ENCODE peak calls at places on chromosomes 3 and 15, in four cellular contexts. B, Z, C and D are unnamed samples.

GRCh38 chr3:140529096-140529495 is 148.8 kb upstream of the TRIM42 start:
- DNase-seq in B (peak), Z (peak), C (peak), D (no peak)

GRCh38 chr3:128408693-128409620 is 57.7 kb downstream of the DNAJB8 start:
- DNase-seq in B (no peak), Z (no peak), C (no peak), D (no peak)

GRCh38 chr3:141373232-141373631 is 4.9 kb downstream of the ZBTB38 start:
- DNase-seq in B (no peak), Z (no peak), C (no peak), D (no peak)

GRCh38 chr3:14680115-14680514 is 5.2 kb downstream of the C3orf20 start:
- DNase-seq in B (no peak), Z (no peak), C (no peak), D (no peak)

GRCh38 chr15:73573572-73573971 is 59.6 kb downstream of the NPTN start:
- DNase-seq in B (no peak), Z (no peak), C (no peak), D (peak)

GRCh38 chr3:71791634-71792033 is 6.7 kb upstream of the PROK2 start:
- DNase-seq in B (no peak), Z (no peak), C (peak), D (no peak)

GRCh38 chr15:57703387-57703786 is 3.1 kb upstream of the POLR2M start:
- DNase-seq in B (no peak), Z (no peak), C (no peak), D (no peak)

GRCh38 chr15:43541785-43542184 is 24.4 kb downstream of the MAP1A start:
- DNase-seq in B (no peak), Z (no peak), C (no peak), D (no peak)

GRCh38 chr3:150158974-150159625 is 188.4 kb upstream of the PFN2 start:
- DNase-seq in B (no peak), Z (no peak), C (peak), D (no peak)

GRCh38 chr3:134317106-134317947 is 56.9 kb downstream of the AMOTL2 start:
- DNase-seq in B (no peak), Z (peak), C (no peak), D (peak)

GRCh38 chr3:150319900-150320299 is 88.2 kb upstream of the TSC22D2 start:
- DNase-seq in B (peak), Z (peak), C (no peak), D (no peak)

GRCh38 chr15:70212288-70212962 is 114.7 kb upstream of the TLE3 start:
- DNase-seq in B (no peak), Z (no peak), C (no peak), D (no peak)

GRCh38 chr3:100073555-100074307 is 40.6 kb downstream of the FILIP1L start:
- DNase-seq in B (no peak), Z (no peak), C (no peak), D (no peak)

GRCh38 chr3:188890572-188891270 is 281.1 kb upstream of the TPRG1 start:
- DNase-seq in B (no peak), Z (no peak), C (no peak), D (no peak)

GRCh38 chr15:45891766-45892165 is 256.9 kb downstream of the SQOR start:
- DNase-seq in B (no peak), Z (no peak), C (no peak), D (no peak)

GRCh38 chr3:53842436-53843194 is 3.6 kb downstream of the CHDH start:
- DNase-seq in B (no peak), Z (peak), C (no peak), D (no peak)

GRCh38 chr15:100704281-100705055 is 102.1 kb downstream of the ASB7 start:
- DNase-seq in B (peak), Z (no peak), C (no peak), D (peak)

GRCh38 chr3:62586356-62586755 is 213.0 kb upstream of the FEZF2 start:
- DNase-seq in B (no peak), Z (no peak), C (no peak), D (no peak)

GRCh38 chr3:44649709-44650108 is 1.2 kb downstream of the ZNF35 start:
- DNase-seq in B (no peak), Z (no peak), C (no peak), D (no peak)

GRCh38 chr15:28913171-28913765 is 27.5 kb downstream of the APBA2 start:
- DNase-seq in B (no peak), Z (peak), C (no peak), D (no peak)

GRCh38 chr3:87996845-87997244 is 62.0 kb downstream of the CGGBP1 start:
- DNase-seq in B (no peak), Z (no peak), C (no peak), D (no peak)

GRCh38 chr15:51759557-51760070 is 8.2 kb downstream of the TMOD2 start:
- DNase-seq in B (no peak), Z (no peak), C (no peak), D (no peak)

GRCh38 chr15:84702961-84703482 is 12.9 kb downstream of the SEC11A start:
- DNase-seq in B (no peak), Z (no peak), C (no peak), D (no peak)

GRCh38 chr3:66497982-66498671 is 2.7 kb downstream of the LRIG1 start:
- DNase-seq in B (no peak), Z (no peak), C (no peak), D (no peak)

GRCh38 chr15:78840661-78841060 is 29.4 kb upstream of the ADAMTS7 start:
- DNase-seq in B (no peak), Z (no peak), C (no peak), D (no peak)

GRCh38 chr15:58529041-58529440 is 97.2 kb downstream of the LIPC start:
- DNase-seq in B (no peak), Z (no peak), C (no peak), D (no peak)

GRCh38 chr3:11145888-11146287 is 8.4 kb upstream of the HRH1 start:
- DNase-seq in B (peak), Z (peak), C (no peak), D (no peak)

GRCh38 chr15:77959094-77959879 is 118.2 kb downstream of the TBC1D2B start:
- DNase-seq in B (peak), Z (peak), C (peak), D (peak)

GRCh38 chr3:46205286-46205960 is 2.7 kb downstream of the CCR1 start:
- DNase-seq in B (no peak), Z (no peak), C (no peak), D (no peak)

GRCh38 chr15:31472636-31473383 is 146.2 kb downstream of the KLF13 start:
- DNase-seq in B (no peak), Z (no peak), C (no peak), D (peak)

GRCh38 chr15:68404056-68404798 is 27.7 kb downstream of the ITGA11 start:
- DNase-seq in B (no peak), Z (no peak), C (peak), D (no peak)

GRCh38 chr15:25417604-25418003 is 21.2 kb downstream of the UBE3A start:
- DNase-seq in B (no peak), Z (no peak), C (no peak), D (no peak)

GRCh38 chr3:139227165-139227564 is 116.7 kb upstream of the MRPS22 start:
- DNase-seq in B (no peak), Z (no peak), C (no peak), D (no peak)

GRCh38 chr3:120710359-120710758 is 28.3 kb upstream of the HGD start:
- DNase-seq in B (no peak), Z (no peak), C (no peak), D (no peak)

GRCh38 chr3:192943384-192943783 is 25.7 kb upstream of the MB21D2 start:
- DNase-seq in B (no peak), Z (no peak), C (peak), D (no peak)

GRCh38 chr15:63505842-63506222 is 1.4 kb downstream of the USP3 start:
- DNase-seq in B (no peak), Z (no peak), C (no peak), D (no peak)

GRCh38 chr15:63503739-63504246 is 600 bp upstream of the USP3 start:
- DNase-seq in B (no peak), Z (peak), C (no peak), D (no peak)

GRCh38 chr15:63504979-63505841 is 817 bp downstream of the USP3 start:
- DNase-seq in B (no peak), Z (peak), C (no peak), D (no peak)

GRCh38 chr15:63502843-63503738 is 1.3 kb upstream of the USP3 start:
- DNase-seq in B (peak), Z (peak), C (peak), D (peak)

DNA sequence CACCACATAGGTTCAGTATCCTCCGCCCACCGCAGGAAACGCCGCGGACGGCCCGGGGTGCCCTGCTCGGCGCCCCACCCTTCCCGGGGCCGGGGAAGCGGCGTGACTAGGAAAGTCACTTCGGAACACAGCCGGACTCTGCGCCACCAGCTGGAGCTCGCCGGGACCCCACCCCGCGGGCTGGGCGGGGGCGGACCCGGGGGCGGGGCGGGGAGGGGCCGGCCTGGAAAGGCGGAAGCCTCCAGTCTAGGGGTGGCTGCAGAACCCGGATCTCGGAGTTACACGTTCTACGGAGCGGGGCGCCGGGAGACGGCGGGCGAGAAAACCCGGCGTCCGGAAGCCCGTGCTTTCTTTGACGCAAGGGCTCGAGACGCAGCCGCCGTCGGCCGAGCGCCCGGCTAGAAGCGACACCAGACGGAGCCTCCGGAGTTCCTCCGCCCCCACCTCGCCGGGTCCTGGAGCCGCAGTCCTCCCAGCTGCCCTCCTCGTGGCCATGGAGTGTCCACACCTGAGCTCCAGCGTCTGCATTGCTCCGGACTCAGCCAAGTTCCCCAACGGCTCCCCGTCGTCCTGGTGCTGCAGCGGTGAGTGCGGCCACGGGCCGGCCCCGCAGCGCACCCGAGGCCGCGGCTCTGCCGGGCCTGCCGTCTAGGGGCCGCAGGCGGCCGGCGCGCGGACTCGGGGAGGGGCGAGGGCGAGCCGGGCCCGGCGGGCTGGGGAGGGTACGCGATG is at the start of gene USP3:
- DNase-seq in B (no peak), Z (peak), C (peak), D (peak)
- TF ChIP-seq POLR2A in B (peak), Z (peak), C (peak), D (peak)

GRCh38 chr3:50611464-50612233 is at the start of gene CISH:
- DNase-seq in B (peak), Z (peak), C (peak), D (peak)

GRCh38 chr3:50612234-50612972 is 829 bp upstream of the CISH start:
- DNase-seq in B (no peak), Z (no peak), C (no peak), D (no peak)

GRCh38 chr3:50610181-50610971 is 1.2 kb downstream of the CISH start:
- DNase-seq in B (no peak), Z (no peak), C (no peak), D (no peak)

GRCh38 chr3:50609743-50610085 is 1.9 kb downstream of the CISH start:
- DNase-seq in B (no peak), Z (no peak), C (no peak), D (no peak)

DNA sequence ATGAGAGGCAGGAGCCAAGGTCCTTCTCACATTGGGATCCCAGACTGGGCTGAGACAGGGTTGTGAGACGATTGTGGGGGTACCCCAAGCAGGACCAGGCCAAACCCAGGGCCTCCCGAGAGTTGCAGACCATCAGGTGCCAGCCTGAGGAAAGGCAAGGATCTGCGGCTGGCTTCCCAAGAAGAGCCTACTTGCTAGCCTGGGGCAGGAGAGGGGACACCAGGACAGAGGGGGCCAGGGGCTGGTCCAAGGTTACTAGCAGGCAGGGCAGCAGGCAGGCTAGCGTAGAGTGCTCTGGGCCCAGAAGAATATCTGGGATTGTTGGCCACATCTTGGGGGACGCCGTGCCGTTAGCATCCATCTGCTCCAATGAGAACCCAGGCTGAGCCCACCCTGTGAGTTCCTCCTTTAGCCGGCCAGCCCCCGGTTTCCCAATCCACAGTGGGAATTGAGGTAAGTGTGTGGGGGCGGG is 546 bp downstream of the CISH start:
- DNase-seq in B (no peak), Z (no peak), C (no peak), D (no peak)
- TF ChIP-seq POLR2A in B (no peak), Z (no peak), C (no peak), D (no peak)

DNA sequence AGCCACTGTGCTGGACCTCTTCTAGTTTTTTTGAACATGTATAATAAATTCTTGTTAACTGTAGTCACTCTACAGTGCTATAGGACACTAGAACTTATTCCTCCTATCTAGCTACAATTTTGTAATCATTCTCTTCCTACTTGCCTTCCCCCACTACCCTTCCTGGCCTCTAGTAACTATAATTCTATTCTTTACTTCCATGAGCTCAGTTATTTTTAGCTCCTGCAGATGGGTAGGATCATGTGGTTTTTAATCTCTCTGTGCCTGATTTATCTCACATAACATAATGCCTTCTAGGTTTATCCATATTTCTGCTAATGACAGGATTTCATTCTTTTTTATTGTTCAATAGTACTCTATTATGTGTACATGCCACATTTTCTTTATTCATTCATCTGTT is 113.2 kb upstream of the FGF7 start:
- DNase-seq in B (no peak), Z (no peak), C (no peak), D (no peak)
- TF ChIP-seq POLR2A in B (no peak), Z (no peak), C (no peak), D (no peak)

GRCh38 chr3:16067837-16068471 is 106.5 kb upstream of the GALNT15 start:
- DNase-seq in B (no peak), Z (peak), C (no peak), D (no peak)
- TF ChIP-seq POLR2A in B (no peak), Z (no peak), C (no peak), D (no peak)